ENCODE peak calls at places on chromosomes 6 and 20, in seven cellular contexts. One of them, this sample, is unnamed.

GRCh38 chr20:62891111-62891510 is 29.5 kb upstream of the TCFL5 start:
- DNase-seq in fibroblast of mammary gland: no peak
- DNase-seq in memory B cell: no peak
- DNase-seq in islet precursor cell: no peak
- DNase-seq in NCI-H1436 treated with DMSO at 0.1 percent for 48 hours: no peak
- DNase-seq in activated CD8-positive, alpha-beta memory T cell treated with anti-CD3 and anti-CD28 coated beads, Interleukin-2, amount 50 U/mL, for 4 hours: no peak
- DNase-seq in colonic mucosa: no peak
- DNase-seq in this sample: no peak

GRCh38 chr6:106872044-106872443 is 102.5 kb downstream of the CD24 start:
- DNase-seq in fibroblast of mammary gland: no peak
- DNase-seq in memory B cell: no peak
- DNase-seq in islet precursor cell: peak; percentile 95
- DNase-seq in NCI-H1436 treated with DMSO at 0.1 percent for 48 hours: no peak
- DNase-seq in activated CD8-positive, alpha-beta memory T cell treated with anti-CD3 and anti-CD28 coated beads, Interleukin-2, amount 50 U/mL, for 4 hours: no peak
- DNase-seq in colonic mucosa: no peak
- DNase-seq in this sample: no peak

GRCh38 chr6:16822529-16822928 is 61.3 kb upstream of the ATXN1 start:
- DNase-seq in fibroblast of mammary gland: no peak
- DNase-seq in memory B cell: no peak
- DNase-seq in islet precursor cell: no peak
- DNase-seq in NCI-H1436 treated with DMSO at 0.1 percent for 48 hours: no peak
- DNase-seq in activated CD8-positive, alpha-beta memory T cell treated with anti-CD3 and anti-CD28 coated beads, Interleukin-2, amount 50 U/mL, for 4 hours: no peak
- DNase-seq in colonic mucosa: no peak
- DNase-seq in this sample: no peak

GRCh38 chr6:148307400-148307799 is 35.2 kb upstream of the SASH1 start:
- DNase-seq in fibroblast of mammary gland: no peak
- DNase-seq in memory B cell: no peak
- DNase-seq in islet precursor cell: peak; percentile 61
- DNase-seq in NCI-H1436 treated with DMSO at 0.1 percent for 48 hours: no peak
- DNase-seq in activated CD8-positive, alpha-beta memory T cell treated with anti-CD3 and anti-CD28 coated beads, Interleukin-2, amount 50 U/mL, for 4 hours: no peak
- DNase-seq in colonic mucosa: no peak
- DNase-seq in this sample: no peak

GRCh38 chr6:72825265-72825918 is 203.5 kb downstream of the KCNQ5 start:
- DNase-seq in fibroblast of mammary gland: peak; percentile 65
- DNase-seq in memory B cell: no peak
- DNase-seq in islet precursor cell: peak; percentile 73
- DNase-seq in NCI-H1436 treated with DMSO at 0.1 percent for 48 hours: no peak
- DNase-seq in activated CD8-positive, alpha-beta memory T cell treated with anti-CD3 and anti-CD28 coated beads, Interleukin-2, amount 50 U/mL, for 4 hours: no peak
- DNase-seq in colonic mucosa: no peak
- DNase-seq in this sample: no peak

GRCh38 chr20:37095108-37095608 is 639 bp downstream of the RBL1 start:
- DNase-seq in fibroblast of mammary gland: peak; percentile 37
- DNase-seq in memory B cell: no peak
- DNase-seq in islet precursor cell: peak; percentile 57
- DNase-seq in NCI-H1436 treated with DMSO at 0.1 percent for 48 hours: no peak
- DNase-seq in activated CD8-positive, alpha-beta memory T cell treated with anti-CD3 and anti-CD28 coated beads, Interleukin-2, amount 50 U/mL, for 4 hours: peak; percentile 28
- DNase-seq in colonic mucosa: peak; percentile 57
- DNase-seq in this sample: peak; percentile 53

GRCh38 chr20:63032861-63033634 is 26.3 kb upstream of the BHLHE23 start:
- DNase-seq in fibroblast of mammary gland: no peak
- DNase-seq in memory B cell: no peak
- DNase-seq in islet precursor cell: no peak
- DNase-seq in NCI-H1436 treated with DMSO at 0.1 percent for 48 hours: no peak
- DNase-seq in activated CD8-positive, alpha-beta memory T cell treated with anti-CD3 and anti-CD28 coated beads, Interleukin-2, amount 50 U/mL, for 4 hours: no peak
- DNase-seq in colonic mucosa: no peak
- DNase-seq in this sample: no peak

GRCh38 chr6:112539355-112539754 is 192.2 kb downstream of the RFPL4B start:
- DNase-seq in fibroblast of mammary gland: no peak
- DNase-seq in memory B cell: no peak
- DNase-seq in islet precursor cell: no peak
- DNase-seq in NCI-H1436 treated with DMSO at 0.1 percent for 48 hours: no peak
- DNase-seq in activated CD8-positive, alpha-beta memory T cell treated with anti-CD3 and anti-CD28 coated beads, Interleukin-2, amount 50 U/mL, for 4 hours: no peak
- DNase-seq in colonic mucosa: no peak
- DNase-seq in this sample: no peak

GRCh38 chr6:33851959-33852358 is 48.2 kb upstream of the MLN start:
- DNase-seq in fibroblast of mammary gland: peak; percentile 16
- DNase-seq in memory B cell: no peak
- DNase-seq in islet precursor cell: peak; percentile 97
- DNase-seq in NCI-H1436 treated with DMSO at 0.1 percent for 48 hours: no peak
- DNase-seq in activated CD8-positive, alpha-beta memory T cell treated with anti-CD3 and anti-CD28 coated beads, Interleukin-2, amount 50 U/mL, for 4 hours: no peak
- DNase-seq in colonic mucosa: peak; percentile 27
- DNase-seq in this sample: no peak

GRCh38 chr20:19802492-19803158 is 44.6 kb downstream of the RIN2 start:
- DNase-seq in fibroblast of mammary gland: no peak
- DNase-seq in memory B cell: no peak
- DNase-seq in islet precursor cell: peak; percentile 80
- DNase-seq in NCI-H1436 treated with DMSO at 0.1 percent for 48 hours: no peak
- DNase-seq in activated CD8-positive, alpha-beta memory T cell treated with anti-CD3 and anti-CD28 coated beads, Interleukin-2, amount 50 U/mL, for 4 hours: no peak
- DNase-seq in colonic mucosa: peak; percentile 42
- DNase-seq in this sample: no peak

GRCh38 chr6:10429638-10430427 is 15.0 kb upstream of the TFAP2A start:
- DNase-seq in fibroblast of mammary gland: peak; percentile 42
- DNase-seq in memory B cell: no peak
- DNase-seq in islet precursor cell: peak; percentile 64
- DNase-seq in NCI-H1436 treated with DMSO at 0.1 percent for 48 hours: peak; percentile 47
- DNase-seq in activated CD8-positive, alpha-beta memory T cell treated with anti-CD3 and anti-CD28 coated beads, Interleukin-2, amount 50 U/mL, for 4 hours: no peak
- DNase-seq in colonic mucosa: no peak
- DNase-seq in this sample: no peak

GRCh38 chr6:151682251-151682650 is 125.2 kb upstream of the ESR1 start:
- DNase-seq in fibroblast of mammary gland: no peak
- DNase-seq in memory B cell: no peak
- DNase-seq in islet precursor cell: no peak
- DNase-seq in NCI-H1436 treated with DMSO at 0.1 percent for 48 hours: no peak
- DNase-seq in activated CD8-positive, alpha-beta memory T cell treated with anti-CD3 and anti-CD28 coated beads, Interleukin-2, amount 50 U/mL, for 4 hours: no peak
- DNase-seq in colonic mucosa: no peak
- DNase-seq in this sample: no peak

GRCh38 chr20:2032168-2032567 is 38.3 kb upstream of the PDYN start:
- DNase-seq in fibroblast of mammary gland: no peak
- DNase-seq in memory B cell: no peak
- DNase-seq in islet precursor cell: peak; percentile 67
- DNase-seq in NCI-H1436 treated with DMSO at 0.1 percent for 48 hours: peak; percentile 31
- DNase-seq in activated CD8-positive, alpha-beta memory T cell treated with anti-CD3 and anti-CD28 coated beads, Interleukin-2, amount 50 U/mL, for 4 hours: no peak
- DNase-seq in colonic mucosa: no peak
- DNase-seq in this sample: no peak

GRCh38 chr6:108588586-108588985 is 27.9 kb downstream of the FOXO3 start:
- DNase-seq in fibroblast of mammary gland: peak; percentile 74
- DNase-seq in memory B cell: no peak
- DNase-seq in islet precursor cell: peak; percentile 82
- DNase-seq in NCI-H1436 treated with DMSO at 0.1 percent for 48 hours: no peak
- DNase-seq in activated CD8-positive, alpha-beta memory T cell treated with anti-CD3 and anti-CD28 coated beads, Interleukin-2, amount 50 U/mL, for 4 hours: no peak
- DNase-seq in colonic mucosa: peak; percentile 35
- DNase-seq in this sample: no peak

GRCh38 chr6:17986656-17987575 is 519 bp downstream of the KIF13A start:
- DNase-seq in fibroblast of mammary gland: peak; percentile 40
- DNase-seq in memory B cell: peak; percentile 50
- DNase-seq in islet precursor cell: peak; percentile 80
- DNase-seq in NCI-H1436 treated with DMSO at 0.1 percent for 48 hours: no peak
- DNase-seq in activated CD8-positive, alpha-beta memory T cell treated with anti-CD3 and anti-CD28 coated beads, Interleukin-2, amount 50 U/mL, for 4 hours: no peak
- DNase-seq in colonic mucosa: peak; percentile 72
- DNase-seq in this sample: peak; percentile 78

GRCh38 chr6:30841644-30842504 is 42.4 kb upstream of the DDR1 start:
- DNase-seq in fibroblast of mammary gland: peak; percentile 52
- DNase-seq in memory B cell: no peak
- DNase-seq in islet precursor cell: no peak
- DNase-seq in NCI-H1436 treated with DMSO at 0.1 percent for 48 hours: no peak
- DNase-seq in activated CD8-positive, alpha-beta memory T cell treated with anti-CD3 and anti-CD28 coated beads, Interleukin-2, amount 50 U/mL, for 4 hours: no peak
- DNase-seq in colonic mucosa: no peak
- DNase-seq in this sample: no peak

GRCh38 chr20:4962257-4962855 is 39.0 kb downstream of the SLC23A2 start:
- DNase-seq in fibroblast of mammary gland: no peak
- DNase-seq in memory B cell: no peak
- DNase-seq in islet precursor cell: no peak
- DNase-seq in NCI-H1436 treated with DMSO at 0.1 percent for 48 hours: no peak
- DNase-seq in activated CD8-positive, alpha-beta memory T cell treated with anti-CD3 and anti-CD28 coated beads, Interleukin-2, amount 50 U/mL, for 4 hours: peak; percentile 17
- DNase-seq in colonic mucosa: no peak
- DNase-seq in this sample: peak; percentile 54

GRCh38 chr6:148867851-148868250 is 121.0 kb downstream of the UST start:
- DNase-seq in fibroblast of mammary gland: peak; percentile 83
- DNase-seq in memory B cell: no peak
- DNase-seq in islet precursor cell: no peak
- DNase-seq in NCI-H1436 treated with DMSO at 0.1 percent for 48 hours: no peak
- DNase-seq in activated CD8-positive, alpha-beta memory T cell treated with anti-CD3 and anti-CD28 coated beads, Interleukin-2, amount 50 U/mL, for 4 hours: no peak
- DNase-seq in colonic mucosa: no peak
- DNase-seq in this sample: no peak

GRCh38 chr20:39524371-39524911 is 562.3 kb downstream of the DHX35 start:
- DNase-seq in fibroblast of mammary gland: peak; percentile 62
- DNase-seq in memory B cell: no peak
- DNase-seq in islet precursor cell: no peak
- DNase-seq in NCI-H1436 treated with DMSO at 0.1 percent for 48 hours: no peak
- DNase-seq in activated CD8-positive, alpha-beta memory T cell treated with anti-CD3 and anti-CD28 coated beads, Interleukin-2, amount 50 U/mL, for 4 hours: no peak
- DNase-seq in colonic mucosa: no peak
- DNase-seq in this sample: no peak

GRCh38 chr6:125753218-125753936 is 3.9 kb downstream of the HEY2 start:
- DNase-seq in fibroblast of mammary gland: peak; percentile 49
- DNase-seq in memory B cell: no peak
- DNase-seq in islet precursor cell: no peak
- DNase-seq in NCI-H1436 treated with DMSO at 0.1 percent for 48 hours: no peak
- DNase-seq in activated CD8-positive, alpha-beta memory T cell treated with anti-CD3 and anti-CD28 coated beads, Interleukin-2, amount 50 U/mL, for 4 hours: no peak
- DNase-seq in colonic mucosa: no peak
- DNase-seq in this sample: no peak

GRCh38 chr20:14711681-14712080 is 374.3 kb upstream of the FLRT3 start:
- DNase-seq in fibroblast of mammary gland: no peak
- DNase-seq in memory B cell: no peak
- DNase-seq in islet precursor cell: no peak
- DNase-seq in NCI-H1436 treated with DMSO at 0.1 percent for 48 hours: no peak
- DNase-seq in activated CD8-positive, alpha-beta memory T cell treated with anti-CD3 and anti-CD28 coated beads, Interleukin-2, amount 50 U/mL, for 4 hours: no peak
- DNase-seq in colonic mucosa: no peak
- DNase-seq in this sample: no peak

GRCh38 chr20:44041001-44041400 is 126.3 kb downstream of the TOX2 start:
- DNase-seq in fibroblast of mammary gland: no peak
- DNase-seq in memory B cell: no peak
- DNase-seq in islet precursor cell: peak; percentile 38
- DNase-seq in NCI-H1436 treated with DMSO at 0.1 percent for 48 hours: no peak
- DNase-seq in activated CD8-positive, alpha-beta memory T cell treated with anti-CD3 and anti-CD28 coated beads, Interleukin-2, amount 50 U/mL, for 4 hours: peak; percentile 7
- DNase-seq in colonic mucosa: no peak
- DNase-seq in this sample: no peak

GRCh38 chr6:33118525-33119123 is 42.8 kb downstream of the HLA-DPB1 start:
- DNase-seq in fibroblast of mammary gland: peak; percentile 64
- DNase-seq in memory B cell: no peak
- DNase-seq in islet precursor cell: no peak
- DNase-seq in NCI-H1436 treated with DMSO at 0.1 percent for 48 hours: peak; percentile 3
- DNase-seq in activated CD8-positive, alpha-beta memory T cell treated with anti-CD3 and anti-CD28 coated beads, Interleukin-2, amount 50 U/mL, for 4 hours: no peak
- DNase-seq in colonic mucosa: no peak
- DNase-seq in this sample: no peak

GRCh38 chr6:166460473-166461437 is 78.0 kb upstream of the MPC1 start:
- DNase-seq in fibroblast of mammary gland: no peak
- DNase-seq in memory B cell: no peak
- DNase-seq in islet precursor cell: no peak
- DNase-seq in NCI-H1436 treated with DMSO at 0.1 percent for 48 hours: no peak
- DNase-seq in activated CD8-positive, alpha-beta memory T cell treated with anti-CD3 and anti-CD28 coated beads, Interleukin-2, amount 50 U/mL, for 4 hours: no peak
- DNase-seq in colonic mucosa: no peak
- DNase-seq in this sample: no peak

GRCh38 chr6:81890846-81891245 is 138.4 kb upstream of the TENT5A start:
- DNase-seq in fibroblast of mammary gland: peak; percentile 96
- DNase-seq in memory B cell: no peak
- DNase-seq in islet precursor cell: no peak
- DNase-seq in NCI-H1436 treated with DMSO at 0.1 percent for 48 hours: no peak
- DNase-seq in activated CD8-positive, alpha-beta memory T cell treated with anti-CD3 and anti-CD28 coated beads, Interleukin-2, amount 50 U/mL, for 4 hours: no peak
- DNase-seq in colonic mucosa: no peak
- DNase-seq in this sample: no peak

GRCh38 chr6:90285611-90286381 is 10.8 kb downstream of the BACH2 start:
- DNase-seq in fibroblast of mammary gland: peak; percentile 94
- DNase-seq in memory B cell: peak; percentile 48
- DNase-seq in islet precursor cell: peak; percentile 99
- DNase-seq in NCI-H1436 treated with DMSO at 0.1 percent for 48 hours: no peak
- DNase-seq in activated CD8-positive, alpha-beta memory T cell treated with anti-CD3 and anti-CD28 coated beads, Interleukin-2, amount 50 U/mL, for 4 hours: no peak
- DNase-seq in colonic mucosa: peak; percentile 58
- DNase-seq in this sample: no peak

GRCh38 chr20:36149469-36149868 is 5.1 kb upstream of the EPB41L1 start:
- DNase-seq in fibroblast of mammary gland: no peak
- DNase-seq in memory B cell: no peak
- DNase-seq in islet precursor cell: no peak
- DNase-seq in NCI-H1436 treated with DMSO at 0.1 percent for 48 hours: no peak
- DNase-seq in activated CD8-positive, alpha-beta memory T cell treated with anti-CD3 and anti-CD28 coated beads, Interleukin-2, amount 50 U/mL, for 4 hours: no peak
- DNase-seq in colonic mucosa: no peak
- DNase-seq in this sample: no peak

GRCh38 chr6:125306756-125307149 is 5.0 kb upstream of the HDDC2 start:
- DNase-seq in fibroblast of mammary gland: no peak
- DNase-seq in memory B cell: no peak
- DNase-seq in islet precursor cell: no peak
- DNase-seq in NCI-H1436 treated with DMSO at 0.1 percent for 48 hours: no peak
- DNase-seq in activated CD8-positive, alpha-beta memory T cell treated with anti-CD3 and anti-CD28 coated beads, Interleukin-2, amount 50 U/mL, for 4 hours: no peak
- DNase-seq in colonic mucosa: no peak
- DNase-seq in this sample: no peak

GRCh38 chr6:78910611-78911134 is 43.3 kb downstream of the IRAK1BP1 start:
- DNase-seq in fibroblast of mammary gland: peak; percentile 16
- DNase-seq in memory B cell: no peak
- DNase-seq in islet precursor cell: peak; percentile 63
- DNase-seq in NCI-H1436 treated with DMSO at 0.1 percent for 48 hours: no peak
- DNase-seq in activated CD8-positive, alpha-beta memory T cell treated with anti-CD3 and anti-CD28 coated beads, Interleukin-2, amount 50 U/mL, for 4 hours: no peak
- DNase-seq in colonic mucosa: peak; percentile 43
- DNase-seq in this sample: peak; percentile 60

GRCh38 chr6:162379762-162380409 is 347.7 kb downstream of the PRKN start:
- DNase-seq in fibroblast of mammary gland: peak; percentile 74
- DNase-seq in memory B cell: no peak
- DNase-seq in islet precursor cell: no peak
- DNase-seq in NCI-H1436 treated with DMSO at 0.1 percent for 48 hours: no peak
- DNase-seq in activated CD8-positive, alpha-beta memory T cell treated with anti-CD3 and anti-CD28 coated beads, Interleukin-2, amount 50 U/mL, for 4 hours: no peak
- DNase-seq in colonic mucosa: no peak
- DNase-seq in this sample: no peak

GRCh38 chr20:45867811-45868176 is 10.4 kb downstream of the ZSWIM3 start:
- DNase-seq in fibroblast of mammary gland: peak; percentile 47
- DNase-seq in memory B cell: no peak
- DNase-seq in islet precursor cell: no peak
- DNase-seq in NCI-H1436 treated with DMSO at 0.1 percent for 48 hours: no peak
- DNase-seq in activated CD8-positive, alpha-beta memory T cell treated with anti-CD3 and anti-CD28 coated beads, Interleukin-2, amount 50 U/mL, for 4 hours: no peak
- DNase-seq in colonic mucosa: no peak
- DNase-seq in this sample: no peak

GRCh38 chr20:31562241-31562640 is 42.8 kb upstream of the ID1 start:
- DNase-seq in fibroblast of mammary gland: no peak
- DNase-seq in memory B cell: no peak
- DNase-seq in islet precursor cell: peak; percentile 42
- DNase-seq in NCI-H1436 treated with DMSO at 0.1 percent for 48 hours: no peak
- DNase-seq in activated CD8-positive, alpha-beta memory T cell treated with anti-CD3 and anti-CD28 coated beads, Interleukin-2, amount 50 U/mL, for 4 hours: no peak
- DNase-seq in colonic mucosa: no peak
- DNase-seq in this sample: no peak

GRCh38 chr20:17749628-17749978 is 49.8 kb downstream of the BANF2 start:
- DNase-seq in fibroblast of mammary gland: no peak
- DNase-seq in memory B cell: no peak
- DNase-seq in islet precursor cell: no peak
- DNase-seq in NCI-H1436 treated with DMSO at 0.1 percent for 48 hours: no peak
- DNase-seq in activated CD8-positive, alpha-beta memory T cell treated with anti-CD3 and anti-CD28 coated beads, Interleukin-2, amount 50 U/mL, for 4 hours: no peak
- DNase-seq in colonic mucosa: no peak
- DNase-seq in this sample: no peak

This sample was measured in Peyer's patch.